ENCODE peak calls at places on chromosomes 7 and 10, in six cellular contexts. Y is tibial nerve; R is adrenal gland; M is CD4-positive, alpha-beta T cell; O is upper lobe of right lung; B is pancreas. V is an unnamed sample.

GRCh38 chr7:16064316-16064715 is 357.0 kb downstream of the CRPPA start:
- DNase-seq in O (no peak), Y (peak; percentile 36), M (no peak), B (no peak), R (no peak), V (no peak)

GRCh38 chr10:130578532-130579289 is 442.5 kb downstream of the GLRX3 start:
- DNase-seq in B (no peak), M (no peak), O (no peak), R (no peak), Y (no peak), V (no peak)

GRCh38 chr7:123303926-123304325 is 104.2 kb upstream of the SLC13A1 start:
- DNase-seq in Y (no peak), B (no peak), O (no peak), M (no peak), R (no peak), V (no peak)

GRCh38 chr7:77455334-77455733 is 39.2 kb upstream of the GSAP start:
- DNase-seq in R (no peak), Y (no peak), M (no peak), O (no peak), B (no peak), V (no peak)

GRCh38 chr10:131902211-131902610 is 1.4 kb downstream of the PPP2R2D start:
- DNase-seq in O (peak; percentile 16), B (no peak), M (no peak), Y (no peak), R (no peak), V (no peak)

GRCh38 chr7:150428671-150429451 is 21.6 kb upstream of the GIMAP8 start:
- DNase-seq in Y (no peak), R (peak; percentile 82), O (peak; percentile 63), M (no peak), B (no peak), V (no peak)

GRCh38 chr10:24247841-24248240 is 38.9 kb downstream of the KIAA1217 start:
- DNase-seq in R (no peak), B (no peak), O (no peak), Y (no peak), M (no peak), V (no peak)

GRCh38 chr7:91249506-91250233 is 14.6 kb upstream of the FZD1 start:
- DNase-seq in O (no peak), Y (no peak), R (no peak), M (no peak), B (no peak), V (no peak)

GRCh38 chr10:89389254-89389653 is 3.2 kb upstream of the IFIT1 start:
- DNase-seq in O (no peak), Y (no peak), B (no peak), R (no peak), M (no peak), V (no peak)

GRCh38 chr7:100489824-100490223 is 6.1 kb downstream of the NYAP1 start:
- DNase-seq in Y (no peak), R (no peak), O (no peak), B (peak; percentile 65), M (no peak), V (no peak)

GRCh38 chr7:5296015-5296621 is 13.4 kb downstream of the SLC29A4 start:
- DNase-seq in B (no peak), M (no peak), R (no peak), O (no peak), Y (no peak), V (no peak)

GRCh38 chr10:23656735-23657134 is 217.9 kb downstream of the OTUD1 start:
- DNase-seq in B (no peak), O (no peak), R (no peak), M (no peak), Y (no peak), V (no peak)

GRCh38 chr7:34309116-34309515 is 348.9 kb upstream of the NPSR1 start:
- DNase-seq in Y (no peak), M (no peak), R (no peak), O (no peak), B (peak; percentile 19), V (no peak)

GRCh38 chr10:47167591-47167990 is 132.4 kb upstream of the GDF10 start:
- DNase-seq in M (no peak), Y (no peak), O (no peak), B (no peak), R (no peak), V (no peak)
- H3K27ac ChIP-seq in M (no peak overlapping the region), Y (peak overlapping the region; percentile 78), O (peak overlapping the region; percentile 71), B (no peak overlapping the region), R (no peak overlapping the region), V (no peak overlapping the region)

GRCh38 chr7:25118048-25118753 is 6.9 kb downstream of the CYCS start:
- DNase-seq in R (no peak), M (no peak), O (no peak), Y (no peak), B (no peak), V (no peak)
- H3K27ac ChIP-seq in R (no peak overlapping the region), M (no peak overlapping the region), O (no peak overlapping the region), Y (no peak overlapping the region), B (no peak overlapping the region), V (no peak overlapping the region)

DNA sequence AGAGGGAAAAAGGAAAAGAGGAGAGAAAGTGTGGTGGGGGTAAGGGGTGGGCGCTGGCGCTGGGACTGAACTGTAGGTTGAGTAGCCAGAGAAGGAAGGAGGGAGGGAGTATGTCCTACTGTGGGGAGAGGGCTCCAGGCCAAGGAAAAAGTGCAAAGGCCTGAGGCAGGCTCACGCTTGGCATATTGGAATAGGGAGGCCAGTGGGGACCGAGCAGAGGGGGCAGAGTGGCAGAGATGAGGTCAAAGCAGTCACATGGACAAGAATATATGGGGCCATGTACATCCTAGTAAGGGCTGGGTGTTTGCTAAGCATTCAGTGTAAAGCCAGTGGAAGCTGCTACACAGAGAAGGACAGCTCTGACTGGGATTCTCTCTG is 39.8 kb downstream of the FAM53B start:
- DNase-seq in M (no peak), R (no peak), O (no peak), Y (no peak), B (no peak), V (no peak)
- H3K27ac ChIP-seq in M (peak overlapping the region; percentile 21), R (peak overlapping the region; percentile 94), O (peak overlapping the region; percentile 87), Y (peak overlapping the region; percentile 98), B (no peak overlapping the region), V (peak overlapping the region; percentile 7)

DNA sequence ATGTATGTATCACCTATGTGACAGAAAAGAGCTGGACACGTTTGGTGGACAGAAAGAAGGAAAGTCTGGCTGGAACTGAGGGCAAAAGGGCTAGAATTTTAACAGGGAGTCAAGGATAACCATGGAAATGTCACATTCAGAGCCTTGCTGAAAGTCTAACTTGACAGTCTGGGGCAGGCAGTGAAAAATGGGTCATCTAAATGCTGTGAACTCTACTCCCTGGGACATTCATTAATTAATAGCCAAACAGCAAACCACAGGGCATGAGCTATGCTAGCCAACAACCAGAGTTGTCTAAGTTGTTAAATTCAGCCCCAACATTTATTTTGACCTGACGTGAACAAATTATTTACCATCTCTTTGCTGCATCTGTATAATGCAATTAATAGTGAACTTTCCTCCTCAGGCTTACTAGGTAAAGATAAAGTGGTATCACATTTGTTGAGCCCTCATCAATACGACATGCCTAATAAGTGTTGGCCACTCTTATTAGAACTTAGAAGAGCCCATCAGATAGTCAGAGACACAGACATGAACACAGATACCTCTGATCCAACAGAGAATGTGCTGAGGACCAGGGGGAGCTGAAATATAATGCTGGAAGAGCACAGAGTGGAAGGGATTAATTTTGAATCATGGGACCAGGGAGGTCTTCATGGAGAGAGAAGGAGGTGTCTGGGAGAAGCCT is 109.9 kb downstream of the SORCS1 start:
- DNase-seq in O (no peak), M (no peak), R (no peak), Y (no peak), B (no peak), V (no peak)
- H3K27ac ChIP-seq in O (no peak overlapping the region), M (no peak overlapping the region), R (no peak overlapping the region), Y (peak overlapping the region; percentile 88), B (no peak overlapping the region), V (peak overlapping the region; percentile 78)

DNA sequence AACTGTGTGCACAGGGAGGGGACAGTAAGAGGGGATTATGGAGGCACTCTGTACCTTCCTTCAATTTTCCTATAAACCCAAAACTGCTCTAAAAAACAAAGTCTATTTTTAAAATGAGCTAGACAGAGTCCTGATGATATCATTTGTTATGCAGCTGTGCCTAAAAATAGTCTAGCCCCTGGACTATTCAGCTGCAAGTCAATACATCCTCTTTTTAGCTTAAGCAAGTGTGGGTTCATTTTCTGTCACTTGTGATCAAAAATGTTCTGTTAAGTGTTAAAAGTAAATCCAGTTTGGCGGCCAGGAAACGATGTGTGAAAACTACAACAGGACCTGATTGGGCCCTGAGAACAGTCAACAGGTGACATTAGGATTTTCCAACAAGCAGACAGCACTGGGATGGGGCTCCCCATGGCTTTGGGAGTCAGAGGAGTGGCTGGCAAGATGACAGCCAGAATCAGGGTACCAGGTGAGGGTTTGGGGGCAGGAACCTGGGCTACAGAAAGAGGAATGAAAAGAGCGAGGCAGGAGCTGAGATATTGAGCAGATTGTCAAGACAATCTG is 33.9 kb downstream of the FAM107B start:
- DNase-seq in Y (no peak), R (no peak), B (no peak), M (no peak), O (no peak), V (no peak)
- H3K27ac ChIP-seq in Y (peak overlapping the region; percentile 74), R (no peak overlapping the region), B (no peak overlapping the region), M (no peak overlapping the region), O (no peak overlapping the region), V (no peak overlapping the region)

GRCh38 chr10:84427903-84428650 is 99.7 kb downstream of the CCSER2 start:
- DNase-seq in Y (no peak), R (no peak), B (no peak), M (no peak), O (no peak), V (no peak)

GRCh38 chr10:84428711-84429110 is 100.3 kb downstream of the CCSER2 start:
- DNase-seq in Y (no peak), O (no peak), B (no peak), R (no peak), M (no peak), V (no peak)

GRCh38 chr10:84424731-84425165 is 96.4 kb downstream of the CCSER2 start:
- DNase-seq in B (peak; percentile 43), M (no peak), Y (peak; percentile 88), O (peak; percentile 79), R (peak; percentile 53), V (peak; percentile 39)

DNA sequence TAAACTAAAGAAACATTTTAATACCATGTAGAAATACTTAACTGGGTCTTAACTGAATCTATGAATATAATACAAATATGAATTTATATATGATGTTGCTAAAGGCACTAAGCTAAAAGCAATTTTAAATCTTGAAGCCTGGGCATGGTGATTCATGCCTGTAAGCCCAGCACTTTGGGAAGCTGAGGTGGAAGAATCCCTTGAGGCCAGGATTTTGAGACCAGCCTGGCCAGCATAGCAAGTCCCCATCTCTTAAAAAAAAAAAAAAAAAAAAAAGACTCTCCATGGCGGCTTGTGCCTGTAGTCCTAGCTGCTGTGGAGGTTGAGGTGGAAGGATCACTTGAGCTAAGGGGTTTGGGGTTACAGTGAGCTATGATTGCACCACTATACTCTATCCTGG is 95.3 kb downstream of the CCSER2 start:
- DNase-seq in Y (no peak), R (no peak), O (no peak), B (no peak), M (no peak), V (no peak)
- H3K27ac ChIP-seq in Y (peak overlapping the region; percentile 92), R (no peak overlapping the region), O (peak overlapping the region; percentile 77), B (no peak overlapping the region), M (no peak overlapping the region), V (no peak overlapping the region)

GRCh38 chr10:69405221-69405620 is 11.5 kb downstream of the TACR2 start:
- DNase-seq in R (no peak), M (no peak), O (no peak), B (no peak), Y (no peak), V (no peak)
- H3K27ac ChIP-seq in R (no peak overlapping the region), M (no peak overlapping the region), O (no peak overlapping the region), B (no peak overlapping the region), Y (peak overlapping the region; percentile 95), V (no peak overlapping the region)

GRCh38 chr7:132200141-132200540 is 376.1 kb downstream of the PLXNA4 start:
- DNase-seq in R (no peak), Y (no peak), B (no peak), O (no peak), M (no peak), V (no peak)
- H3K27ac ChIP-seq in R (no peak overlapping the region), Y (no peak overlapping the region), B (no peak overlapping the region), O (no peak overlapping the region), M (no peak overlapping the region), V (no peak overlapping the region)

V was measured in right lobe of liver.